ENCODE peak calls at places on chromosome 17, in seven cellular contexts. R is mucosa of descending colon; G is stimulated activated CD4-positive, alpha-beta T cell treated with anti-CD3 and anti-CD28 coated beads, Interleukin-2, amount 100 ng/mL, for 24 hours; M is T-helper 1 cell; P is substantia nigra; I is naive B cell; B is gastrocnemius medialis. L is an unnamed sample.

GRCh38 chr17:63950940-63951907 is 19.1 kb upstream of the CD79B start:
- DNase-seq in R (peak; percentile 87), I (peak; percentile 66), G (peak; percentile 30), M (no peak), P (no peak), B (no peak), L (no peak)

GRCh38 chr17:76781056-76781982 is 43.4 kb downstream of the MFSD11 start:
- DNase-seq in P (no peak), G (no peak), M (no peak), B (no peak), R (no peak), I (no peak), L (no peak)

GRCh38 chr17:36935681-36936454 is 1.4 kb upstream of the LHX1 start:
- DNase-seq in R (peak; percentile 40), I (no peak), B (no peak), P (no peak), G (no peak), M (no peak), L (no peak)

GRCh38 chr17:18314059-18314730 is 599 bp downstream of the TOP3A start:
- DNase-seq in R (peak; percentile 13), I (no peak), M (no peak), G (no peak), B (no peak), P (no peak), L (no peak)

GRCh38 chr17:62963296-62963695 is 2.7 kb upstream of the TANC2 start:
- DNase-seq in M (no peak), I (no peak), P (no peak), G (no peak), R (no peak), B (no peak), L (no peak)

GRCh38 chr17:31830971-31831755 is 27.9 kb downstream of the COPRS start:
- DNase-seq in R (no peak), P (no peak), M (no peak), G (no peak), I (no peak), B (no peak), L (no peak)

GRCh38 chr17:15464629-15465028 is 2.8 kb downstream of the CDRT4 start:
- DNase-seq in R (no peak), M (no peak), P (no peak), G (no peak), B (no peak), I (no peak), L (no peak)

GRCh38 chr17:69654981-69655581 is 240.6 kb downstream of the MAP2K6 start:
- DNase-seq in R (no peak), M (no peak), B (peak; percentile 3), I (no peak), G (no peak), P (no peak), L (peak; percentile 75)

GRCh38 chr17:28725166-28725659 is 820 bp downstream of the TLCD1 start:
- DNase-seq in P (no peak), I (no peak), M (no peak), B (no peak), G (peak; percentile 46), R (no peak), L (no peak)

GRCh38 chr17:58587713-58588117 is 73.3 kb upstream of the MTMR4 start:
- DNase-seq in B (no peak), M (peak; percentile 35), P (peak; percentile 60), G (peak; percentile 62), R (peak; percentile 59), I (peak; percentile 35), L (no peak)

GRCh38 chr17:45345246-45345553 is 28.4 kb upstream of the MAP3K14 start:
- DNase-seq in P (no peak), I (no peak), M (no peak), G (no peak), R (no peak), B (no peak), L (no peak)

GRCh38 chr17:22517716-22518115 is 825.4 kb downstream of the KCNJ18 start:
- DNase-seq in B (no peak), M (no peak), R (no peak), P (no peak), I (no peak), G (no peak), L (no peak)

GRCh38 chr17:6386041-6386630 is 48.8 kb downstream of the AIPL1 start:
- DNase-seq in B (no peak), P (no peak), M (no peak), G (no peak), I (no peak), R (no peak), L (no peak)

GRCh38 chr17:40967581-40967980 is 833 bp upstream of the KRT39 start:
- DNase-seq in R (no peak), G (no peak), I (no peak), B (no peak), P (no peak), M (no peak), L (no peak)

GRCh38 chr17:4104506-4104905 is 38.3 kb downstream of the ZZEF1 start:
- DNase-seq in R (no peak), M (no peak), G (no peak), B (no peak), P (no peak), I (no peak), L (no peak)

GRCh38 chr17:82753201-82753464 is 1.3 kb downstream of the TBCD start:
- DNase-seq in G (no peak), P (no peak), R (no peak), M (no peak), I (no peak), B (no peak), L (no peak)

GRCh38 chr17:79626156-79626890 is 15.5 kb upstream of the RBFOX3 start:
- DNase-seq in P (no peak), B (no peak), G (no peak), M (no peak), R (no peak), I (no peak), L (no peak)

GRCh38 chr17:61468263-61468907 is 16.2 kb downstream of the TBX4 start:
- DNase-seq in P (no peak), R (no peak), G (no peak), I (no peak), M (no peak), B (no peak), L (no peak)

GRCh38 chr17:43524945-43525575 is 21.1 kb downstream of the ETV4 start:
- DNase-seq in P (no peak), G (no peak), B (no peak), M (no peak), I (no peak), R (no peak), L (no peak)

GRCh38 chr17:58570758-58571157 is 56.3 kb upstream of the MTMR4 start:
- DNase-seq in M (no peak), I (no peak), B (no peak), P (no peak), G (no peak), R (no peak), L (no peak)

GRCh38 chr17:36932383-36933173 is 4.7 kb upstream of the LHX1 start:
- DNase-seq in G (no peak), P (no peak), B (no peak), R (no peak), M (no peak), I (no peak), L (no peak)

GRCh38 chr17:16997514-16998429 is 25.9 kb upstream of the TNFRSF13B start:
- DNase-seq in P (no peak), R (no peak), G (no peak), M (no peak), B (no peak), I (peak; percentile 73), L (peak; percentile 31)

GRCh38 chr17:33560165-33560564 is 267.1 kb upstream of the ASIC2 start:
- DNase-seq in B (no peak), I (no peak), M (no peak), G (no peak), R (no peak), P (no peak), L (no peak)

GRCh38 chr17:50638851-50639767 is 4.4 kb downstream of the ABCC3 start:
- DNase-seq in R (peak; percentile 98), G (no peak), B (peak; percentile 60), P (peak; percentile 45), M (no peak), I (no peak), L (peak; percentile 93)

GRCh38 chr17:40950176-40950575 is 12.7 kb upstream of the KRT23 start:
- DNase-seq in M (no peak), B (peak; percentile 16), I (no peak), P (no peak), G (no peak), R (no peak), L (no peak)

GRCh38 chr17:14760719-14761425 is 460.0 kb downstream of the HS3ST3B1 start:
- DNase-seq in B (no peak), R (no peak), G (no peak), M (no peak), P (no peak), I (no peak), L (no peak)

GRCh38 chr17:80605326-80606066 is 60.9 kb downstream of the RPTOR start:
- DNase-seq in G (peak; percentile 79), R (no peak), P (no peak), M (no peak), B (no peak), I (no peak), L (no peak)

GRCh38 chr17:10713336-10713735 is 15.9 kb downstream of the ADPRM start:
- DNase-seq in P (no peak), M (no peak), R (no peak), B (no peak), I (no peak), G (no peak), L (no peak)

GRCh38 chr17:57455063-57455914 is 199.0 kb downstream of the MSI2 start:
- DNase-seq in I (peak; percentile 33), R (no peak), P (no peak), B (no peak), G (peak; percentile 30), M (no peak), L (no peak)

GRCh38 chr17:28684963-28685362 is 23.0 kb downstream of the SUPT6H start:
- DNase-seq in B (peak; percentile 65), I (no peak), G (no peak), P (peak; percentile 68), M (no peak), R (peak; percentile 69), L (peak; percentile 22)

GRCh38 chr17:35889818-35890773 is 9.9 kb upstream of the CCL5 start:
- DNase-seq in G (no peak), P (no peak), B (no peak), I (no peak), M (no peak), R (no peak), L (peak; percentile 16)

GRCh38 chr17:27920569-27920968 is 27.4 kb upstream of the LYRM9 start:
- DNase-seq in G (no peak), R (no peak), B (no peak), M (no peak), P (no peak), I (no peak), L (no peak)

GRCh38 chr17:6574689-6575595 is 18.6 kb upstream of the PITPNM3 start:
- DNase-seq in I (peak; percentile 47), M (no peak), R (peak; percentile 33), G (peak; percentile 32), B (no peak), P (no peak), L (no peak)

GRCh38 chr17:73088561-73088960 is 3.9 kb downstream of the SLC39A11 start:
- DNase-seq in G (no peak), B (no peak), P (no peak), R (no peak), M (no peak), I (no peak), L (no peak)

GRCh38 chr17:81034168-81034777 is 678 bp upstream of the BAIAP2 start:
- DNase-seq in R (no peak), B (no peak), M (no peak), G (no peak), P (no peak), I (no peak), L (no peak)

GRCh38 chr17:78154903-78155811 is 9.0 kb downstream of the C17orf99 start:
- DNase-seq in I (peak; percentile 90), B (no peak), G (no peak), P (no peak), M (no peak), R (peak; percentile 73), L (no peak)

GRCh38 chr17:77280304-77280910 is 139.6 kb downstream of the SEC14L1 start:
- DNase-seq in P (no peak), I (no peak), G (no peak), R (peak; percentile 62), B (no peak), M (no peak), L (no peak)

GRCh38 chr17:81387235-81388060 is 7.8 kb upstream of the BAHCC1 start:
- DNase-seq in B (no peak), P (peak; percentile 68), M (no peak), I (peak; percentile 69), G (peak; percentile 62), R (peak; percentile 78), L (no peak)